ENCODE peak calls at places on chromosomes 3 and 15, in ten cellular contexts. P is heart right ventricle, W is A549, J is Panc1, Z is mammary epithelial cell, U is dorsolateral prefrontal cortex, A is lower lobe of right lung, N is Peyer's patch, Y is stomach, E is esophagus squamous epithelium. Q is an unnamed sample.

GRCh38 chr3:53161820-53162671 is 1.0 kb downstream of the PRKCD start:
- DNase-seq in Z (peak), W (peak), U (no peak), N (peak), P (peak), Y (no peak), E (no peak), J (no peak), A (peak), Q (no peak)

GRCh38 chr3:149579161-149579560 is 78.7 kb downstream of the WWTR1 start:
- DNase-seq in P (no peak), E (no peak), A (no peak), U (peak), W (no peak), Y (no peak), N (no peak), J (no peak), Z (no peak), Q (no peak)

GRCh38 chr15:78083186-78083585 is 5.7 kb upstream of the TBC1D2B start:
- DNase-seq in A (no peak), Z (no peak), U (no peak), E (no peak), W (no peak), N (peak), J (no peak), P (no peak), Y (no peak), Q (no peak)

GRCh38 chr3:156543043-156543555 is 11.8 kb downstream of the SSR3 start:
- DNase-seq in J (no peak), N (no peak), A (no peak), U (no peak), Z (no peak), E (no peak), P (no peak), W (no peak), Y (no peak), Q (no peak)

GRCh38 chr3:106542101-106542769 is 673.4 kb upstream of the CBLB start:
- DNase-seq in N (no peak), P (no peak), Z (peak), W (no peak), A (no peak), E (no peak), U (no peak), J (no peak), Y (no peak), Q (no peak)

GRCh38 chr3:195717852-195718476 is 2.8 kb upstream of the MUC20 start:
- DNase-seq in U (no peak), Z (no peak), J (no peak), A (peak), N (no peak), P (no peak), W (no peak), Y (no peak), E (no peak), Q (no peak)

GRCh38 chr3:11059090-11059798 is 66.7 kb downstream of the SLC6A1 start:
- DNase-seq in J (peak), E (no peak), N (peak), P (no peak), W (peak), A (no peak), Y (no peak), U (peak), Z (peak), Q (peak)

GRCh38 chr3:135325726-135326245 is 530.7 kb downstream of the EPHB1 start:
- DNase-seq in Z (no peak), A (no peak), Y (no peak), E (no peak), W (no peak), N (no peak), U (peak), J (no peak), P (peak), Q (peak)

GRCh38 chr15:48946088-48946839 is 17.5 kb downstream of the SHC4 start:
- DNase-seq in A (no peak), N (no peak), Y (no peak), P (no peak), Z (peak), W (peak), J (no peak), U (no peak), E (no peak), Q (no peak)

GRCh38 chr15:31459011-31459748 is 132.5 kb downstream of the KLF13 start:
- DNase-seq in J (no peak), A (no peak), W (no peak), N (peak), U (no peak), Z (peak), Y (peak), P (no peak), E (no peak), Q (no peak)

GRCh38 chr3:51813539-51813938 is 34.5 kb upstream of the IQCF6 start:
- DNase-seq in N (no peak), J (no peak), U (peak), A (peak), W (no peak), Y (peak), Z (no peak), P (peak), E (no peak), Q (no peak)

GRCh38 chr3:16429086-16429485 is 84.4 kb downstream of the RFTN1 start:
- DNase-seq in Y (no peak), E (no peak), U (no peak), P (no peak), Z (no peak), A (no peak), N (no peak), W (no peak), J (no peak), Q (no peak)

GRCh38 chr3:16427309-16427965 is 86.1 kb downstream of the RFTN1 start:
- DNase-seq in N (no peak), J (no peak), Y (no peak), Z (peak), A (no peak), P (no peak), E (no peak), W (peak), U (no peak), Q (no peak)

GRCh38 chr3:16425398-16426057 is 88.0 kb downstream of the RFTN1 start:
- DNase-seq in N (no peak), Y (no peak), U (no peak), J (no peak), E (no peak), Z (no peak), A (no peak), P (no peak), W (no peak), Q (no peak)

GRCh38 chr3:16423947-16424673 is 89.4 kb downstream of the RFTN1 start:
- DNase-seq in J (no peak), P (no peak), W (no peak), E (no peak), U (no peak), Z (no peak), N (no peak), A (no peak), Y (no peak), Q (no peak)

DNA sequence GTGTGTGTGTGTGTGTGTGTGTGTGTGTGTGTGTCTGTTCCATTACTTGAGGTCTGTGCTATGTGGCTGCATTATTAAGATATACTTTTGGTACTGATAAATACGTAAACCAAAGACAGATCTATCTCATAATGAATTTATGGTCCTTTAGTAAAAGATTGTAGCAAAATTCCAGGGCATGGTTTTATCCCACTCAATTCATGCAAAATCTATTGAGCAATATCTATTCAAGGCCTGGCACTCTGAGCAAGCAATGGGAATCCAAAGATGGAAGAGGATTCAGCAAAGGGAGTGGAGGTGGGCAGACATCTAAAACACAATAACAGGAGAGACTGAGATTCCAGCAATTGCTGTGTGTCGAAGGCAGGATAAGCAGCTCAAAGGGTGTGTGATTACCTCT is 86.8 kb downstream of the RFTN1 start:
- DNase-seq in A (no peak), U (no peak), J (no peak), Y (no peak), P (no peak), N (no peak), W (no peak), E (no peak), Z (no peak), Q (no peak)
- H3K27ac ChIP-seq in A (peak), U (peak), J (no peak), Y (no peak), P (peak), N (peak), W (peak), E (peak), Z (no peak), Q (no peak)

GRCh38 chr3:46970391-46971091 is 6.0 kb downstream of the CCDC12 start:
- DNase-seq in Z (no peak), J (no peak), N (no peak), U (no peak), W (peak), Y (peak), A (no peak), P (no peak), E (no peak), Q (no peak)
- H3K4me3 ChIP-seq in Z (no peak), J (no peak), N (no peak), U (no peak), W (peak), Y (no peak), A (no peak), P (no peak), E (no peak), Q (no peak)

GRCh38 chr3:13529196-13529975 is 19.5 kb upstream of the FBLN2 start:
- DNase-seq in J (no peak), U (no peak), P (no peak), E (no peak), Z (no peak), W (no peak), Y (no peak), N (no peak), A (no peak), Q (no peak)

GRCh38 chr3:13526626-13526949 is 22.3 kb upstream of the FBLN2 start:
- DNase-seq in E (no peak), P (no peak), Z (no peak), U (no peak), J (no peak), A (no peak), Y (no peak), N (no peak), W (no peak), Q (no peak)

GRCh38 chr3:13530241-13531009 is 18.5 kb upstream of the FBLN2 start:
- DNase-seq in J (no peak), W (no peak), Y (no peak), Z (no peak), P (no peak), E (no peak), U (no peak), A (no peak), N (no peak), Q (no peak)

GRCh38 chr3:13525827-13526625 is 22.9 kb upstream of the FBLN2 start:
- DNase-seq in P (no peak), E (no peak), W (no peak), A (no peak), J (no peak), U (peak), Y (no peak), Z (peak), N (no peak), Q (no peak)

GRCh38 chr3:13528217-13528801 is 20.6 kb upstream of the FBLN2 start:
- DNase-seq in E (no peak), N (no peak), Z (no peak), A (no peak), Y (no peak), U (no peak), P (no peak), W (peak), J (no peak), Q (no peak)
- TF ChIP-seq CTCF in E (no peak), N (no peak), Z (peak), A (no peak), Y (no peak), U (no peak), P (no peak), W (no peak), J (no peak), Q (no peak)

DNA sequence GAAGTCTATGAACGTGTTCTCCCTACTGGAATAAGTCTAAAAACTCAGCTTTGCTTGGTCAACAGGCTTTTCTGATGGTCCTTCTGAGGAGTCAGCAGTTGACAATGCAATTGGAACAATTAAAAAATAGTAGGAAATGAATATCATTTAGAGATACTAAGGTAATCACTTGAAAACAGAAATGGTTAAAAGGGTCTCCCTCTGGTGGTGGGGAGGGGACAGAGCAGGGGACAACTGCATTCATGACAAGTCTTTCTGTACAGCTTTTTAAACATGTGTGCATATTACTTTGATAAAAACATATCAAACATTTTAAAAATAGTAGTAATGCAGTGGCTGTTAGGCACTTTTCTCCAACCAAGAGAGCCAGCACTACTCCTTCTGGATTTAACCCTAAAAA is 119.9 kb upstream of the FHIT start:
- DNase-seq in Y (no peak), Z (no peak), P (no peak), J (no peak), A (no peak), N (no peak), E (no peak), U (no peak), W (peak), Q (no peak)
- H3K27ac ChIP-seq in Y (no peak), Z (no peak), P (no peak), J (no peak), A (no peak), N (no peak), E (no peak), U (no peak), W (no peak), Q (no peak)

GRCh38 chr15:70714575-70714974 is 48.8 kb downstream of the UACA start:
- DNase-seq in N (no peak), Z (peak), A (no peak), U (no peak), J (no peak), E (no peak), P (no peak), W (peak), Y (no peak), Q (no peak)
- H3K4me3 ChIP-seq in N (no peak), Z (no peak), A (no peak), U (no peak), J (no peak), E (no peak), P (no peak), W (no peak), Y (no peak), Q (no peak)

GRCh38 chr15:44798815-44799214 is 62.5 kb downstream of the TRIM69 start:
- DNase-seq in Z (no peak), A (no peak), U (no peak), N (peak), P (no peak), Y (no peak), W (peak), E (no peak), J (no peak), Q (no peak)
- TF ChIP-seq CTCF in Z (peak), A (no peak), U (no peak), N (peak), P (no peak), Y (no peak), W (no peak), E (no peak), J (peak), Q (no peak)

GRCh38 chr3:188351648-188352047 is 197.7 kb downstream of the LPP start:
- DNase-seq in W (no peak), N (no peak), Y (no peak), P (no peak), U (no peak), E (no peak), A (no peak), Z (no peak), J (no peak), Q (no peak)
- H3K27ac ChIP-seq in W (no peak), N (no peak), Y (no peak), P (peak), U (no peak), E (no peak), A (no peak), Z (no peak), J (no peak), Q (no peak)

GRCh38 chr3:177069514-177070329 is 127.6 kb downstream of the TBL1XR1 start:
- DNase-seq in A (no peak), N (no peak), Y (no peak), J (no peak), Z (peak), U (no peak), E (no peak), P (no peak), W (no peak), Q (no peak)
- H3K4me3 ChIP-seq in A (no peak), N (no peak), Y (no peak), J (no peak), Z (no peak), U (no peak), E (no peak), P (no peak), W (no peak), Q (no peak)

DNA sequence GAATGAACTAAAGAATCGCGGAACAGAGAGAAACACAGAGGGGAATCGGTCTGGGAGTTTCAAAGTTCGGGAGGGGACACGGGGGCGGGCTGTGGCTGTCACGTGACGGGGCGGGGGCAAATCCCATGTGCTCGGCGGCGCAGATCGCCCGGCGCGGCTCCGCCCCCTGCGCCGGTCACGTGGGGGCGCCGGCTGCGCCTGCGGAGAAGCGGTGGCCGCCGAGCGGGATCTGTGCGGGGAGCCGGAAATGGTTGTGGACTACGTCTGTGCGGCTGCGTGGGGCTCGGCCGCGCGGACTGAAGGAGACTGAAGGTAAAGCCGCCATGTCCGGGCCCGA is at the start of gene EIF4G1:
- DNase-seq in N (peak), U (peak), W (peak), Z (peak), A (peak), E (peak), Y (peak), J (no peak), P (peak), Q (peak)
- TF ChIP-seq CTCF in N (no peak), U (no peak), W (no peak), Z (no peak), A (no peak), E (no peak), Y (no peak), J (no peak), P (no peak), Q (no peak)

DNA sequence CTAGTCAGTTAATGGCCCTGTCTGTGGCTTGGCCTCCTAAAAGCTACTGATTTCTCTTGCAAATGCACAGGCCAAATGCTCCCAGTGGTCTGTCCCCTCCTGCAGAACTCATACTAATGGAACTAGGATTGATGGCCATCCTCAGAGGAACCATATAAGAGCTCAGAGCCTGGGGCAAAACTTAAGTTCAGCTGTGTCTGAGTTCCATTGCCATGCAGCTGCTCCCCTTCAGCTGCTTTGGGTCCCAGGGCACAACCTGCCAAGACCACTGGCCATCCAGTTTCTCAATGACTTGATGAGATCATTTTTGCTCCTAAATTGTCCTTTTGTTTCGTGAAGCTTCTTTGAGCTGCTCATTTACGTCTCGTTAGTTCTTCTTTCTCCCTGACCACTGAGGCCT is 529.5 kb upstream of the TBL1XR1 start:
- DNase-seq in Y (no peak), W (no peak), E (no peak), N (no peak), P (no peak), A (no peak), U (no peak), Z (no peak), J (no peak), Q (no peak)
- H3K27ac ChIP-seq in Y (no peak), W (no peak), E (no peak), N (no peak), P (no peak), A (no peak), U (peak), Z (no peak), J (peak), Q (no peak)